ENCODE peak calls at places on chromosomes 7 and 10, in eight cellular contexts. F, I, Q, V, L, W, O and M are unnamed samples.

GRCh38 chr7:88169717-88170320 is 50.0 kb downstream of the SRI start:
- DNase-seq in Q (peak; percentile 27), I (no peak), V (no peak), W (no peak), O (no peak), L (peak; percentile 9), F (no peak), M (no peak)

GRCh38 chr10:95408931-95409873 is 118.4 kb upstream of the PDLIM1 start:
- DNase-seq in O (no peak), I (no peak), L (no peak), W (no peak), V (no peak), F (no peak), Q (no peak), M (no peak)

GRCh38 chr10:6394084-6394483 is 186.0 kb downstream of the PRKCQ start:
- DNase-seq in V (no peak), F (no peak), O (no peak), L (no peak), Q (no peak), I (no peak), W (no peak), M (no peak)

GRCh38 chr7:50449501-50449880 is 659 bp downstream of the FIGNL1 start:
- DNase-seq in F (no peak), I (no peak), W (no peak), V (no peak), Q (no peak), L (no peak), O (no peak), M (no peak)

GRCh38 chr10:119270893-119271361 is 63.6 kb downstream of the GRK5 start:
- DNase-seq in Q (peak; percentile 56), F (peak; percentile 53), I (peak; percentile 65), W (no peak), V (peak; percentile 72), L (no peak), O (peak; percentile 67), M (peak; percentile 56)

GRCh38 chr10:112261281-112261822 is 21.8 kb upstream of the TECTB start:
- DNase-seq in O (no peak), F (no peak), L (no peak), W (no peak), Q (no peak), V (peak; percentile 60), I (no peak), M (no peak)

GRCh38 chr10:126166797-126167196 is 221.5 kb downstream of the ADAM12 start:
- DNase-seq in I (no peak), F (peak; percentile 43), W (no peak), L (no peak), Q (no peak), V (no peak), O (peak; percentile 46), M (no peak)

GRCh38 chr10:98481418-98481945 is 34.7 kb upstream of the HPS1 start:
- DNase-seq in F (no peak), I (no peak), O (no peak), W (no peak), Q (no peak), L (no peak), V (no peak), M (no peak)

GRCh38 chr10:131282961-131283360 is 28.6 kb downstream of the TCERG1L start:
- DNase-seq in F (no peak), W (no peak), V (no peak), L (no peak), O (no peak), Q (no peak), I (no peak), M (no peak)